ENCODE peak calls at places on chromosomes 2 and 18, in seven cellular contexts. K, W, C, R, L, T and Y are unnamed samples.

GRCh38 chr18:57925706-57926105 is 118.3 kb upstream of the NEDD4L start:
- DNase-seq in C (no peak), L (no peak), R (peak), W (no peak), T (peak), K (no peak), Y (no peak)

GRCh38 chr2:189022492-189022891 is 48.3 kb downstream of the COL3A1 start:
- DNase-seq in T (peak), L (no peak), K (peak), R (no peak), W (no peak), C (no peak), Y (no peak)

GRCh38 chr2:177771191-177771590 is 301.4 kb downstream of the PDE11A start:
- DNase-seq in K (no peak), C (no peak), R (peak), W (no peak), L (no peak), T (no peak), Y (no peak)

GRCh38 chr2:178397002-178397605 is 53.9 kb downstream of the PRKRA start:
- DNase-seq in L (peak), W (no peak), K (no peak), C (no peak), T (peak), R (peak), Y (peak)

GRCh38 chr2:18345848-18346247 is 214.6 kb downstream of the RDH14 start:
- DNase-seq in L (no peak), C (no peak), T (peak), K (no peak), R (peak), W (no peak), Y (no peak)

GRCh38 chr2:13919981-13920382 is 712.5 kb upstream of the LRATD1 start:
- DNase-seq in L (no peak), W (no peak), T (peak), C (no peak), R (peak), K (no peak), Y (no peak)

GRCh38 chr18:31373641-31374040 is 2.9 kb upstream of the DSG4 start:
- DNase-seq in L (no peak), W (no peak), K (no peak), C (no peak), T (no peak), R (no peak), Y (no peak)

GRCh38 chr2:189164732-189165131 is 14.8 kb downstream of the COL5A2 start:
- DNase-seq in C (peak), T (peak), W (no peak), R (peak), K (no peak), L (no peak), Y (no peak)

GRCh38 chr18:77124452-77124922 is 8.1 kb downstream of the MBP start:
- DNase-seq in R (no peak), T (no peak), K (no peak), W (peak), L (peak), C (no peak), Y (peak)

GRCh38 chr2:239953418-239954061 is 71.6 kb downstream of the NDUFA10 start:
- DNase-seq in R (peak), W (no peak), L (no peak), K (no peak), T (no peak), C (no peak), Y (no peak)

GRCh38 chr2:191749181-191749540 is 71.2 kb downstream of the NABP1 start:
- DNase-seq in W (no peak), C (no peak), T (no peak), R (peak), K (no peak), L (no peak), Y (no peak)

GRCh38 chr2:85649201-85650190 is 18.5 kb downstream of the SFTPB start:
- DNase-seq in R (peak), T (peak), C (no peak), W (no peak), L (no peak), K (no peak), Y (no peak)

GRCh38 chr2:85650456-85650855 is 17.5 kb downstream of the SFTPB start:
- DNase-seq in T (no peak), W (no peak), C (no peak), K (no peak), R (no peak), L (no peak), Y (no peak)

GRCh38 chr2:85647823-85648526 is 20.0 kb downstream of the SFTPB start:
- DNase-seq in T (no peak), C (no peak), W (peak), R (no peak), K (no peak), L (peak), Y (peak)

GRCh38 chr2:85651097-85651496 is 16.9 kb downstream of the SFTPB start:
- DNase-seq in W (no peak), K (no peak), C (no peak), T (no peak), R (no peak), L (no peak), Y (no peak)

GRCh38 chr2:85648619-85649018 is 19.4 kb downstream of the SFTPB start:
- DNase-seq in K (no peak), W (no peak), R (peak), C (no peak), T (peak), L (no peak), Y (no peak)
- TF ChIP-seq CTCF in K (peak), W (peak), R (peak), C (peak), T (peak), L (peak), Y (no peak)

GRCh38 chr2:20506281-20506685 is 59.4 kb downstream of the RHOB start:
- DNase-seq in L (no peak), W (no peak), K (no peak), C (no peak), T (peak), R (peak), Y (no peak)
- TF ChIP-seq CTCF in L (no peak), W (no peak), K (peak), C (no peak), T (peak), R (peak), Y (no peak)

GRCh38 chr2:74441690-74442482 is at the start of gene RTKN:
- DNase-seq in T (no peak), K (no peak), L (peak), C (peak), R (peak), W (no peak), Y (peak)
- TF ChIP-seq CTCF in T (no peak), K (no peak), L (no peak), C (peak), R (no peak), W (no peak), Y (no peak)

GRCh38 chr2:238302751-238303150 is 14.3 kb upstream of the PER2 start:
- DNase-seq in C (no peak), K (no peak), L (no peak), R (no peak), T (no peak), W (no peak), Y (no peak)

GRCh38 chr2:238304116-238304515 is 15.7 kb upstream of the PER2 start:
- DNase-seq in W (no peak), L (no peak), R (no peak), K (no peak), C (no peak), T (no peak), Y (no peak)

GRCh38 chr2:238306680-238306998 is 13.7 kb upstream of the TRAF3IP1 start:
- DNase-seq in C (no peak), R (no peak), L (no peak), K (no peak), W (no peak), T (no peak), Y (no peak)

GRCh38 chr2:238305965-238306679 is 14.2 kb upstream of the TRAF3IP1 start:
- DNase-seq in T (no peak), C (peak), W (no peak), K (no peak), R (no peak), L (no peak), Y (no peak)

GRCh38 chr2:238305092-238305862 is 15.0 kb upstream of the TRAF3IP1 start:
- DNase-seq in W (no peak), K (no peak), C (no peak), L (no peak), T (no peak), R (peak), Y (no peak)
- TF ChIP-seq CTCF in W (peak), K (peak), C (peak), L (peak), T (peak), R (peak), Y (no peak)

DNA sequence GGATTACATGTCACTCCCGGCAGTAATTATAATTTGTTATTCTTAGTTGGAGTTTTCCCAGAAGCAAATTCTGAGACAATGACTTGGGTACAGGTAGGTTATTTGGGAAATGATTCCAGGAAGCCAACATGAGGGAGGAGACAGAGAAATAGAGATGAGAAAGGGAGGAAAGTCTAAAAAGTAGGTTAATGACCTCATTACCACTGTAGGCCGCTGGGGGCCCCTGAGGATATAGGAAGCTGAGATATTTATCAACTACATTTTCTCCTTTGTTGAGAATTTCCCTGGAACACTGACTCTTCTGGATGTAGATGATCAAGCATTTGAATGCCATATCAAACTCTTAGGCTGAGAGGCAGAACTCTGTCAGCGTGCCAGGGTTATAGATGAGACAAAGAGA is 284.3 kb downstream of the ICOS start:
- DNase-seq in W (no peak), C (no peak), T (no peak), L (no peak), K (no peak), R (no peak), Y (no peak)
- TF ChIP-seq CTCF in W (no peak), C (no peak), T (no peak), L (no peak), K (no peak), R (no peak), Y (no peak)

GRCh38 chr2:187577310-187577709 is 23.1 kb upstream of the TFPI start:
- DNase-seq in R (no peak), C (no peak), T (no peak), L (no peak), K (no peak), W (no peak), Y (no peak)
- TF ChIP-seq CTCF in R (no peak), C (no peak), T (no peak), L (no peak), K (no peak), W (no peak), Y (no peak)

DNA sequence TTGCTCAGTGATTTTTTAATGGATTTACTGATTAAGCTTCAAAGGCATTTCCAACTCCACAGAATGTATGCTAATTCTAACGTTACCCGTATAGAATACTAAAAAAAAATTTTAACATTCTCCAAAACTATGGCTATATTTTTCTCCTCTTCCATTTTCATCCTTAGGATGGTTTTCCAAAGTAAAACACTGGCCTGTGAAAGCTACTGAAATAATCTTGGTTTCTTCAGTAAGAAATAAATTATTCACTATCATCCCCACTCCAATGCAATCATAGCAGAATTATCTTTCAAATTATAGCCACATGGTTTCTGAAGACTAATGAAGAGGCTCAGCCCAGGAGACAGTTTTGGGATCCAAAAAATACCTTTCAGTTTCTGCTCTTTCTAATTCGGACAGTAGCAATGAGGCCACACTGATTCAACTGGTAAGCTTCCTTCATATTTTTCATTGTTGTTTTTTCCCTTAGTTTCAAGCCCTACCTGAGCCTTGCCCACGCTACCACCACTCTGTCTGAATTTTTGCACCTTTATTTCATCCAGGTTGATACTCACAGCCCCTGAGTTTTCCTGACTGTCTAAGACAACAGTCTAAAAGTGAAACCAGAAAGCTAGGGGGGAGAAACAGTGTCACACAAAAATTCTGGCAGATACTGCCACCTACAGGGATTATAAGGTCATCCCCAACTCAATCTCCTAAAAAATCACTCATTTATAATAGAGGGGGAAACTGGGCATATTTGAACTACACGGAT is 887.9 kb downstream of the NRXN1 start:
- DNase-seq in L (peak), W (peak), K (peak), C (no peak), T (peak), R (peak), Y (peak)
- TF ChIP-seq CTCF in L (peak), W (peak), K (peak), C (peak), T (peak), R (peak), Y (peak)